ENCODE peak calls at places on chromosome 1, in nine cellular contexts. One of them, this sample, is unnamed.

GRCh38 chr1:40711465-40712404 is 20.2 kb downstream of the NFYC start:
- DNase-seq in breast epithelium: no peak
- DNase-seq in sciatic nerve: no peak
- DNase-seq in naive thymus-derived CD4-positive, alpha-beta T cell: no peak
- DNase-seq in activated CD4-positive, alpha-beta T cell treated with anti-CD3 and anti-CD28 coated beads for 48 hours: no peak
- DNase-seq in pancreas: no peak
- DNase-seq in D341Med: no peak
- DNase-seq in BE2C: no peak
- DNase-seq in SK-MEL-5: no peak
- DNase-seq in this sample: no peak

GRCh38 chr1:192968323-192968722 is 90.8 kb downstream of the UCHL5 start:
- DNase-seq in BE2C: no peak
- DNase-seq in SK-MEL-5: no peak
- DNase-seq in naive thymus-derived CD4-positive, alpha-beta T cell: no peak
- DNase-seq in D341Med: no peak
- DNase-seq in activated CD4-positive, alpha-beta T cell treated with anti-CD3 and anti-CD28 coated beads for 48 hours: no peak
- DNase-seq in pancreas: no peak
- DNase-seq in sciatic nerve: no peak
- DNase-seq in breast epithelium: no peak
- DNase-seq in this sample: no peak

GRCh38 chr1:86866665-86867064 is 47.3 kb downstream of the SELENOF start:
- DNase-seq in naive thymus-derived CD4-positive, alpha-beta T cell: no peak
- DNase-seq in sciatic nerve: no peak
- DNase-seq in breast epithelium: no peak
- DNase-seq in D341Med: no peak
- DNase-seq in SK-MEL-5: no peak
- DNase-seq in pancreas: no peak
- DNase-seq in BE2C: no peak
- DNase-seq in activated CD4-positive, alpha-beta T cell treated with anti-CD3 and anti-CD28 coated beads for 48 hours: no peak
- DNase-seq in this sample: no peak

GRCh38 chr1:169739980-169740379 is 6.1 kb upstream of the SELE start:
- DNase-seq in sciatic nerve: no peak
- DNase-seq in SK-MEL-5: no peak
- DNase-seq in breast epithelium: no peak
- DNase-seq in BE2C: no peak
- DNase-seq in naive thymus-derived CD4-positive, alpha-beta T cell: no peak
- DNase-seq in pancreas: no peak
- DNase-seq in activated CD4-positive, alpha-beta T cell treated with anti-CD3 and anti-CD28 coated beads for 48 hours: no peak
- DNase-seq in D341Med: no peak
- DNase-seq in this sample: no peak

GRCh38 chr1:201501812-201502510 is 5.0 kb downstream of the CSRP1 start:
- DNase-seq in naive thymus-derived CD4-positive, alpha-beta T cell: no peak
- DNase-seq in activated CD4-positive, alpha-beta T cell treated with anti-CD3 and anti-CD28 coated beads for 48 hours: no peak
- DNase-seq in BE2C: no peak
- DNase-seq in breast epithelium: peak; percentile 69
- DNase-seq in pancreas: no peak
- DNase-seq in sciatic nerve: no peak
- DNase-seq in D341Med: no peak
- DNase-seq in SK-MEL-5: no peak
- DNase-seq in this sample: no peak

GRCh38 chr1:62314951-62315350 is 4.3 kb downstream of the KANK4 start:
- DNase-seq in D341Med: no peak
- DNase-seq in sciatic nerve: no peak
- DNase-seq in pancreas: no peak
- DNase-seq in naive thymus-derived CD4-positive, alpha-beta T cell: no peak
- DNase-seq in SK-MEL-5: no peak
- DNase-seq in activated CD4-positive, alpha-beta T cell treated with anti-CD3 and anti-CD28 coated beads for 48 hours: no peak
- DNase-seq in BE2C: no peak
- DNase-seq in breast epithelium: no peak
- DNase-seq in this sample: no peak

GRCh38 chr1:9263984-9264929 is 28.4 kb upstream of the SPSB1 start:
- DNase-seq in breast epithelium: no peak
- DNase-seq in sciatic nerve: no peak
- DNase-seq in activated CD4-positive, alpha-beta T cell treated with anti-CD3 and anti-CD28 coated beads for 48 hours: no peak
- DNase-seq in pancreas: no peak
- DNase-seq in naive thymus-derived CD4-positive, alpha-beta T cell: no peak
- DNase-seq in SK-MEL-5: no peak
- DNase-seq in BE2C: no peak
- DNase-seq in D341Med: no peak
- DNase-seq in this sample: no peak

GRCh38 chr1:18941221-18942141 is 15.0 kb downstream of the IFFO2 start:
- DNase-seq in activated CD4-positive, alpha-beta T cell treated with anti-CD3 and anti-CD28 coated beads for 48 hours: no peak
- DNase-seq in SK-MEL-5: peak; percentile 96
- DNase-seq in naive thymus-derived CD4-positive, alpha-beta T cell: no peak
- DNase-seq in D341Med: no peak
- DNase-seq in pancreas: no peak
- DNase-seq in breast epithelium: peak; percentile 88
- DNase-seq in BE2C: no peak
- DNase-seq in sciatic nerve: no peak
- DNase-seq in this sample: no peak

GRCh38 chr1:229109320-229109761 is 161.6 kb upstream of the RAB4A start:
- DNase-seq in sciatic nerve: no peak
- DNase-seq in BE2C: no peak
- DNase-seq in SK-MEL-5: peak; percentile 62
- DNase-seq in D341Med: no peak
- DNase-seq in pancreas: no peak
- DNase-seq in activated CD4-positive, alpha-beta T cell treated with anti-CD3 and anti-CD28 coated beads for 48 hours: no peak
- DNase-seq in naive thymus-derived CD4-positive, alpha-beta T cell: no peak
- DNase-seq in breast epithelium: no peak
- DNase-seq in this sample: no peak

GRCh38 chr1:232675267-232675666 is 45.3 kb upstream of the SIPA1L2 start:
- DNase-seq in pancreas: no peak
- DNase-seq in D341Med: no peak
- DNase-seq in breast epithelium: no peak
- DNase-seq in SK-MEL-5: no peak
- DNase-seq in naive thymus-derived CD4-positive, alpha-beta T cell: no peak
- DNase-seq in activated CD4-positive, alpha-beta T cell treated with anti-CD3 and anti-CD28 coated beads for 48 hours: no peak
- DNase-seq in sciatic nerve: no peak
- DNase-seq in BE2C: no peak
- DNase-seq in this sample: no peak

GRCh38 chr1:39973503-39974135 is 18.7 kb downstream of the MFSD2A start:
- DNase-seq in sciatic nerve: peak; percentile 87
- DNase-seq in BE2C: peak; percentile 70
- DNase-seq in pancreas: peak; percentile 63
- DNase-seq in D341Med: peak; percentile 84
- DNase-seq in naive thymus-derived CD4-positive, alpha-beta T cell: peak; percentile 71
- DNase-seq in activated CD4-positive, alpha-beta T cell treated with anti-CD3 and anti-CD28 coated beads for 48 hours: peak; percentile 83
- DNase-seq in SK-MEL-5: peak; percentile 73
- DNase-seq in breast epithelium: peak; percentile 69
- DNase-seq in this sample: peak; percentile 55

GRCh38 chr1:155892801-155893200 is 18.3 kb downstream of the RIT1 start:
- DNase-seq in activated CD4-positive, alpha-beta T cell treated with anti-CD3 and anti-CD28 coated beads for 48 hours: no peak
- DNase-seq in D341Med: no peak
- DNase-seq in pancreas: no peak
- DNase-seq in SK-MEL-5: no peak
- DNase-seq in breast epithelium: no peak
- DNase-seq in sciatic nerve: no peak
- DNase-seq in naive thymus-derived CD4-positive, alpha-beta T cell: no peak
- DNase-seq in BE2C: no peak
- DNase-seq in this sample: no peak

GRCh38 chr1:20366766-20367602 is 76.3 kb downstream of the VWA5B1 start:
- DNase-seq in breast epithelium: no peak
- DNase-seq in activated CD4-positive, alpha-beta T cell treated with anti-CD3 and anti-CD28 coated beads for 48 hours: peak; percentile 57
- DNase-seq in BE2C: peak; percentile 61
- DNase-seq in D341Med: peak; percentile 40
- DNase-seq in naive thymus-derived CD4-positive, alpha-beta T cell: no peak
- DNase-seq in pancreas: peak; percentile 37
- DNase-seq in SK-MEL-5: peak; percentile 66
- DNase-seq in sciatic nerve: no peak
- DNase-seq in this sample: no peak

GRCh38 chr1:167789501-167789900 is 67.7 kb downstream of the MPZL1 start:
- DNase-seq in sciatic nerve: no peak
- DNase-seq in activated CD4-positive, alpha-beta T cell treated with anti-CD3 and anti-CD28 coated beads for 48 hours: no peak
- DNase-seq in BE2C: no peak
- DNase-seq in D341Med: no peak
- DNase-seq in SK-MEL-5: no peak
- DNase-seq in pancreas: no peak
- DNase-seq in naive thymus-derived CD4-positive, alpha-beta T cell: no peak
- DNase-seq in breast epithelium: no peak
- DNase-seq in this sample: no peak

GRCh38 chr1:209155556-209155955 is 428.0 kb upstream of the CAMK1G start:
- DNase-seq in activated CD4-positive, alpha-beta T cell treated with anti-CD3 and anti-CD28 coated beads for 48 hours: no peak
- DNase-seq in sciatic nerve: no peak
- DNase-seq in pancreas: no peak
- DNase-seq in breast epithelium: no peak
- DNase-seq in naive thymus-derived CD4-positive, alpha-beta T cell: no peak
- DNase-seq in D341Med: no peak
- DNase-seq in BE2C: no peak
- DNase-seq in SK-MEL-5: no peak
- DNase-seq in this sample: no peak

GRCh38 chr1:43774359-43774758 is 67.0 kb downstream of the ST3GAL3 start:
- DNase-seq in sciatic nerve: no peak
- DNase-seq in pancreas: no peak
- DNase-seq in activated CD4-positive, alpha-beta T cell treated with anti-CD3 and anti-CD28 coated beads for 48 hours: no peak
- DNase-seq in SK-MEL-5: no peak
- DNase-seq in D341Med: no peak
- DNase-seq in naive thymus-derived CD4-positive, alpha-beta T cell: no peak
- DNase-seq in breast epithelium: no peak
- DNase-seq in BE2C: no peak
- DNase-seq in this sample: no peak

This sample was measured in activated T-helper 1 cell treated with anti-CD3 and anti-CD28 coated beads, Interleukin-12 subunit alpha, Interleukin-12 subunit beta, Interleukin-2, Interleukin-4 antibody, amounts not matched to agents 30 ng/mL and 10 ng/mL and 1 ng/mL, durations not matched to agents 14 hours and 24 hours and 36 hours.